ENCODE peak calls at places on chromosomes 4 and X, in eight cellular contexts. E is WTC11; O is NCI-H510A treated with DMSO at 0.1 percent for 48 hours; I is stimulated activated CD4-positive, alpha-beta T cell treated with anti-CD3 and anti-CD28 coated beads, Interleukin-2, amount 100 ng/mL, for 4 hours; R is D721Med; H is H7; D is LoVo; U is mucosa of descending colon. V is an unnamed sample.

GRCh38 chr4:1593038-1593417 is 91.1 kb downstream of the FAM53A start:
- DNase-seq in E (peak; percentile 14), H (no peak), R (no peak), I (no peak), O (no peak), U (no peak), D (no peak), V (no peak)

GRCh38 chr4:187908079-187908501 is 87.5 kb upstream of the ZFP42 start:
- DNase-seq in E (no peak), D (no peak), O (no peak), U (no peak), I (no peak), R (no peak), H (no peak), V (no peak)

GRCh38 chr4:54230479-54231418 is 1.7 kb downstream of the PDGFRA start:
- DNase-seq in E (peak; percentile 55), H (peak; percentile 75), R (no peak), O (peak; percentile 35), D (no peak), U (no peak), I (no peak), V (no peak)

GRCh38 chrX:9285342-9285771 is 179.5 kb upstream of the TBL1X start:
- DNase-seq in U (no peak), I (peak; percentile 66), E (no peak), H (no peak), D (no peak), O (no peak), R (no peak), V (no peak)

GRCh38 chr4:9703391-9703790 is 78.0 kb upstream of the DRD5 start:
- DNase-seq in I (peak; percentile 7), D (peak; percentile 30), E (peak; percentile 88), O (peak; percentile 69), R (no peak), U (peak; percentile 87), H (peak; percentile 82), V (peak; percentile 39)

GRCh38 chr4:80235451-80235850 is 31.0 kb upstream of the FGF5 start:
- DNase-seq in I (no peak), H (no peak), O (no peak), D (no peak), U (no peak), R (no peak), E (no peak), V (no peak)

GRCh38 chr4:158316264-158316663 is 106.0 kb downstream of the TMEM144 start:
- DNase-seq in R (no peak), I (no peak), U (no peak), O (no peak), H (no peak), E (no peak), D (no peak), V (no peak)

GRCh38 chr4:169225812-169226211 is 44.9 kb downstream of the SH3RF1 start:
- DNase-seq in H (no peak), O (no peak), I (no peak), D (peak; percentile 43), U (no peak), R (no peak), E (no peak), V (no peak)

GRCh38 chr4:19177616-19178015 is 1074.1 kb upstream of the SLIT2 start:
- DNase-seq in D (no peak), O (no peak), R (no peak), I (no peak), H (no peak), E (no peak), U (no peak), V (no peak)

GRCh38 chrX:17977696-17978095 is 116.6 kb upstream of the RAI2 start:
- DNase-seq in O (no peak), H (no peak), I (no peak), D (no peak), R (no peak), E (no peak), U (no peak), V (no peak)

GRCh38 chr4:142128529-142128928 is 492.1 kb downstream of the IL15 start:
- DNase-seq in U (no peak), E (no peak), D (no peak), I (no peak), O (no peak), R (no peak), H (no peak), V (no peak)

GRCh38 chrX:66050140-66050569 is 10.3 kb upstream of the VSIG4 start:
- DNase-seq in D (no peak), R (no peak), U (no peak), O (no peak), E (no peak), H (no peak), I (no peak), V (no peak)

GRCh38 chr4:127632420-127633403 is at the start of gene INTU:
- DNase-seq in D (peak; percentile 91), R (peak; percentile 26), O (peak; percentile 77), E (peak; percentile 94), H (peak; percentile 73), U (peak; percentile 95), I (no peak), V (peak; percentile 90)

GRCh38 chrX:154749856-154750255 is 1.0 kb downstream of the GAB3 start:
- DNase-seq in H (no peak), U (no peak), E (no peak), O (no peak), I (no peak), D (no peak), R (no peak), V (no peak)

GRCh38 chr4:25351777-25352421 is 25.2 kb upstream of the ANAPC4 start:
- DNase-seq in O (no peak), H (no peak), D (no peak), R (no peak), I (no peak), U (no peak), E (no peak), V (no peak)

GRCh38 chrX:79161655-79162054 is 17.2 kb downstream of the GPR174 start:
- DNase-seq in R (no peak), I (peak; percentile 37), H (no peak), U (peak; percentile 4), D (no peak), O (no peak), E (no peak), V (no peak)

GRCh38 chr4:7539659-7540058 is 104.9 kb upstream of the PSAPL1 start:
- DNase-seq in U (no peak), O (no peak), R (no peak), H (peak; percentile 90), D (no peak), E (peak; percentile 73), I (peak; percentile 6), V (no peak)

GRCh38 chr4:173538148-173538902 is 8.3 kb upstream of the HAND2 start:
- DNase-seq in O (peak; percentile 41), D (no peak), I (no peak), H (peak; percentile 75), R (no peak), U (no peak), E (peak; percentile 49), V (peak; percentile 56)

GRCh38 chr4:48343531-48343930 is 2.2 kb downstream of the SLAIN2 start:
- DNase-seq in E (no peak), R (no peak), I (no peak), D (no peak), O (no peak), H (no peak), U (no peak), V (no peak)

GRCh38 chr4:40940764-40941163 is 191.0 kb downstream of the NSUN7 start:
- DNase-seq in U (no peak), E (no peak), R (no peak), O (no peak), I (no peak), H (no peak), D (no peak), V (no peak)

GRCh38 chr4:76984127-76984526 is 34.6 kb downstream of the SEPTIN11 start:
- DNase-seq in E (no peak), D (no peak), I (no peak), R (no peak), H (peak; percentile 11), O (no peak), U (no peak), V (no peak)

GRCh38 chr4:15234101-15234500 is 193.7 kb upstream of the C1QTNF7 start:
- DNase-seq in D (no peak), H (no peak), E (no peak), U (no peak), R (no peak), O (no peak), I (no peak), V (no peak)

GRCh38 chrX:63657821-63658220 is 127.2 kb downstream of the ARHGEF9 start:
- DNase-seq in D (no peak), R (no peak), U (peak; percentile 9), H (no peak), I (no peak), O (no peak), E (no peak), V (no peak)

GRCh38 chr4:83282049-83282535 is 2.5 kb downstream of the COQ2 start:
- DNase-seq in D (peak; percentile 57), U (peak; percentile 90), E (no peak), O (peak; percentile 63), H (peak; percentile 36), R (no peak), I (peak; percentile 44), V (no peak)

GRCh38 chr4:121308828-121309227 is 72.0 kb downstream of the QRFPR start:
- DNase-seq in U (no peak), O (no peak), R (no peak), D (no peak), E (no peak), H (no peak), I (no peak), V (no peak)

GRCh38 chr4:7708238-7708637 is 231.4 kb downstream of the AFAP1 start:
- DNase-seq in O (no peak), U (no peak), H (no peak), I (no peak), E (no peak), D (no peak), R (no peak), V (no peak)